ENCODE peak calls at places on chromosomes 7 and 10, in six cellular contexts. S, K, W, T, H and X are unnamed samples.

GRCh38 chr7:131109757-131110293 is 217.9 kb upstream of the MKLN1 start:
- DNase-seq in S (peak), K (peak), W (no peak), T (peak), H (peak), X (peak)

GRCh38 chr10:132397036-132397541 is at the start of gene PWWP2B:
- DNase-seq in S (no peak), K (peak), W (peak), T (peak), H (peak), X (peak)

GRCh38 chr10:70815504-70816219 is at the start of gene SGPL1:
- DNase-seq in S (peak), K (peak), W (peak), T (peak), H (peak), X (peak)

GRCh38 chr7:149427096-149427680 is 33.7 kb downstream of the ZNF777 start:
- DNase-seq in S (no peak), K (no peak), W (no peak), T (peak), H (no peak), X (no peak)

GRCh38 chr10:106395061-106395749 is 769.3 kb downstream of the SORCS1 start:
- DNase-seq in S (no peak), K (no peak), W (no peak), T (no peak), H (no peak), X (no peak)

GRCh38 chr10:71132321-71132810 is 80.0 kb upstream of the UNC5B start:
- DNase-seq in S (no peak), K (no peak), W (no peak), T (no peak), H (no peak), X (no peak)

GRCh38 chr7:130099331-130099730 is 29.0 kb downstream of the KLHDC10 start:
- DNase-seq in S (no peak), K (no peak), W (no peak), T (no peak), H (no peak), X (no peak)

GRCh38 chr10:77787440-77787839 is 139.1 kb downstream of the DLG5 start:
- DNase-seq in S (no peak), K (no peak), W (no peak), T (no peak), H (no peak), X (no peak)

GRCh38 chr10:46530249-46531186 is 25.9 kb downstream of the GPRIN2 start:
- DNase-seq in S (no peak), K (no peak), W (no peak), T (peak), H (peak), X (no peak)

GRCh38 chr7:22488643-22489462 is 11.1 kb downstream of the STEAP1B start:
- DNase-seq in S (peak), K (peak), W (peak), T (peak), H (peak), X (peak)

GRCh38 chr7:53003653-53004445 is 31.6 kb upstream of the POM121L12 start:
- DNase-seq in S (no peak), K (no peak), W (no peak), T (no peak), H (no peak), X (no peak)

GRCh38 chr10:3813267-3813666 is 28.3 kb upstream of the KLF6 start:
- DNase-seq in S (no peak), K (no peak), W (no peak), T (no peak), H (no peak), X (no peak)

GRCh38 chr10:47223236-47223635 is 76.8 kb upstream of the GDF10 start:
- DNase-seq in S (no peak), K (no peak), W (no peak), T (no peak), H (no peak), X (no peak)

GRCh38 chr7:46716926-46717325 is 795.9 kb upstream of the IGFBP3 start:
- DNase-seq in S (no peak), K (no peak), W (no peak), T (no peak), H (no peak), X (no peak)

GRCh38 chr7:50679218-50680007 is 103.3 kb downstream of the GRB10 start:
- DNase-seq in S (no peak), K (no peak), W (no peak), T (peak), H (no peak), X (no peak)

GRCh38 chr10:92690211-92691041 is 671 bp downstream of the HHEX start:
- DNase-seq in S (no peak), K (peak), W (no peak), T (no peak), H (peak), X (peak)

GRCh38 chr7:128954830-128955797 is 17.4 kb downstream of the IRF5 start:
- DNase-seq in S (no peak), K (no peak), W (no peak), T (peak), H (no peak), X (peak)

GRCh38 chr7:39890411-39890810 is 59.6 kb upstream of the CDK13 start:
- DNase-seq in S (no peak), K (no peak), W (no peak), T (no peak), H (no peak), X (no peak)